ENCODE peak calls at places on chromosome 7, in six cellular contexts. H is left ventricle myocardium inferior, C is hippocampal formation, A is GM23338, I is HS-5, U is T-cell. X is an unnamed sample.

GRCh38 chr7:21543528-21544302 is 876 bp downstream of the DNAH11 start:
- DNase-seq in H (no peak), C (no peak), A (peak), I (peak), U (no peak), X (no peak)

GRCh38 chr7:99229234-99229633 is 21.3 kb upstream of the KPNA7 start:
- DNase-seq in H (no peak), C (no peak), A (no peak), I (no peak), U (no peak), X (no peak)

GRCh38 chr7:26197153-26198115 is 3.1 kb downstream of the HNRNPA2B1 start:
- DNase-seq in H (no peak), C (no peak), A (no peak), I (no peak), U (no peak), X (no peak)

GRCh38 chr7:75667938-75668337 is 70.8 kb downstream of the HIP1 start:
- DNase-seq in H (no peak), C (no peak), A (no peak), I (no peak), U (no peak), X (no peak)

GRCh38 chr7:22094413-22095304 is 149.0 kb upstream of the CDCA7L start:
- DNase-seq in H (no peak), C (no peak), A (peak), I (peak), U (no peak), X (no peak)

GRCh38 chr7:12630615-12630884 is 56.9 kb upstream of the ARL4A start:
- DNase-seq in H (no peak), C (no peak), A (no peak), I (no peak), U (no peak), X (no peak)

GRCh38 chr7:121132940-121133339 is 144.4 kb downstream of the CPED1 start:
- DNase-seq in H (no peak), C (no peak), A (no peak), I (no peak), U (no peak), X (no peak)

GRCh38 chr7:36546331-36546730 is 156.7 kb downstream of the ANLN start:
- DNase-seq in H (no peak), C (peak), A (no peak), I (no peak), U (no peak), X (no peak)

GRCh38 chr7:94643771-94644545 is 12.0 kb downstream of the SGCE start:
- DNase-seq in H (no peak), C (no peak), A (no peak), I (no peak), U (no peak), X (no peak)

GRCh38 chr7:30237271-30237695 is 47.1 kb upstream of the ZNRF2 start:
- DNase-seq in H (no peak), C (no peak), A (no peak), I (no peak), U (no peak), X (no peak)

GRCh38 chr7:117278040-117278439 is 44.8 kb downstream of the WNT2 start:
- DNase-seq in H (no peak), C (no peak), A (no peak), I (no peak), U (no peak), X (no peak)

GRCh38 chr7:120272261-120272895 is 597 bp upstream of the KCND2 start:
- DNase-seq in H (no peak), C (peak), A (peak), I (no peak), U (no peak), X (no peak)

GRCh38 chr7:123570390-123571182 is 13.0 kb upstream of the NDUFA5 start:
- DNase-seq in H (no peak), C (no peak), A (no peak), I (no peak), U (no peak), X (no peak)

GRCh38 chr7:68706291-68706690 is 892.0 kb upstream of the AUTS2 start:
- DNase-seq in H (no peak), C (no peak), A (no peak), I (no peak), U (no peak), X (no peak)

GRCh38 chr7:149307775-149308501 is 45.9 kb downstream of the ZNF783 start:
- DNase-seq in H (no peak), C (no peak), A (no peak), I (no peak), U (no peak), X (no peak)

GRCh38 chr7:155426543-155427410 is 31.2 kb upstream of the EN2 start:
- DNase-seq in H (no peak), C (no peak), A (no peak), I (no peak), U (no peak), X (no peak)